ENCODE peak calls at places on chromosome 4, in nine cellular contexts. Q is Panc1; G is right atrium auricular region; J is psoas muscle; I is astrocyte; S is transverse colon; U is effector memory CD4-positive, alpha-beta T cell; O is brain microvascular endothelial cell; D is left ventricle myocardium inferior. P is an unnamed sample.

GRCh38 chr4:34181891-34182290 is 2062.4 kb downstream of the ARAP2 start:
- DNase-seq in Q (no peak), G (no peak), J (no peak), I (peak; percentile 48), S (no peak), U (no peak), O (no peak), D (no peak), P (no peak)

GRCh38 chr4:38759077-38759789 is 23.6 kb downstream of the TLR10 start:
- DNase-seq in Q (no peak), G (peak; percentile 76), J (peak; percentile 19), I (peak; percentile 56), S (peak; percentile 68), U (peak; percentile 23), O (peak; percentile 77), D (peak; percentile 25), P (peak; percentile 92)

GRCh38 chr4:125837493-125838238 is 522.9 kb downstream of the FAT4 start:
- DNase-seq in Q (no peak), G (no peak), J (no peak), I (peak; percentile 41), S (no peak), U (no peak), O (no peak), D (no peak), P (no peak)

GRCh38 chr4:104868942-104869341 is 277.7 kb upstream of the TET2 start:
- DNase-seq in Q (no peak), G (no peak), J (no peak), I (no peak), S (no peak), U (no peak), O (no peak), D (no peak), P (no peak)

GRCh38 chr4:187993827-187994226 is 1.7 kb upstream of the ZFP42 start:
- DNase-seq in Q (no peak), G (no peak), J (no peak), I (no peak), S (no peak), U (no peak), O (peak; percentile 11), D (no peak), P (no peak)

GRCh38 chr4:1600211-1600780 is 83.8 kb downstream of the FAM53A start:
- DNase-seq in Q (no peak), G (no peak), J (no peak), I (no peak), S (no peak), U (no peak), O (no peak), D (no peak), P (no peak)

GRCh38 chr4:182560358-182560757 is 317.2 kb downstream of the TENM3 start:
- DNase-seq in Q (no peak), G (no peak), J (no peak), I (peak; percentile 65), S (no peak), U (no peak), O (peak; percentile 50), D (no peak), P (no peak)

GRCh38 chr4:24262084-24262483 is 322.3 kb downstream of the DHX15 start:
- DNase-seq in Q (no peak), G (no peak), J (no peak), I (no peak), S (no peak), U (no peak), O (no peak), D (no peak), P (no peak)

GRCh38 chr4:821181-821591 is 4.7 kb downstream of the CPLX1 start:
- DNase-seq in Q (no peak), G (no peak), J (no peak), I (no peak), S (no peak), U (no peak), O (no peak), D (no peak), P (no peak)

GRCh38 chr4:169013396-169013795 is 3.3 kb upstream of the CBR4 start:
- DNase-seq in Q (no peak), G (no peak), J (no peak), I (no peak), S (no peak), U (no peak), O (no peak), D (no peak), P (no peak)

GRCh38 chr4:153831236-153831635 is 42.4 kb upstream of the SFRP2 start:
- DNase-seq in Q (no peak), G (no peak), J (no peak), I (no peak), S (no peak), U (no peak), O (no peak), D (no peak), P (no peak)

GRCh38 chr4:184100297-184100885 is 117.3 kb downstream of the ENPP6 start:
- DNase-seq in Q (no peak), G (no peak), J (peak; percentile 31), I (no peak), S (peak; percentile 31), U (no peak), O (peak; percentile 5), D (peak; percentile 72), P (peak; percentile 13)

GRCh38 chr4:95255396-95256107 is 293.2 kb downstream of the UNC5C start:
- DNase-seq in Q (no peak), G (peak; percentile 60), J (no peak), I (peak; percentile 60), S (no peak), U (no peak), O (peak; percentile 77), D (no peak), P (peak; percentile 18)

GRCh38 chr4:95340191-95340590 is 208.6 kb downstream of the UNC5C start:
- DNase-seq in Q (no peak), G (no peak), J (no peak), I (no peak), S (no peak), U (no peak), O (no peak), D (no peak), P (no peak)

GRCh38 chr4:7917669-7918068 is 22.0 kb downstream of the AFAP1 start:
- DNase-seq in Q (no peak), G (no peak), J (no peak), I (no peak), S (no peak), U (no peak), O (no peak), D (no peak), P (no peak)

GRCh38 chr4:122065915-122066314 is 86.2 kb upstream of the BLTP1 start:
- DNase-seq in Q (no peak), G (no peak), J (no peak), I (no peak), S (no peak), U (no peak), O (no peak), D (no peak), P (no peak)

GRCh38 chr4:47075241-47075640 is 43.9 kb downstream of the GABRB1 start:
- DNase-seq in Q (peak; percentile 32), G (no peak), J (no peak), I (peak; percentile 58), S (no peak), U (no peak), O (peak; percentile 47), D (no peak), P (no peak)

GRCh38 chr4:80788798-80789197 is 241.7 kb upstream of the BMP3 start:
- DNase-seq in Q (no peak), G (no peak), J (no peak), I (peak; percentile 12), S (no peak), U (no peak), O (no peak), D (no peak), P (no peak)

GRCh38 chr4:41125558-41126311 is 88.6 kb downstream of the APBB2 start:
- DNase-seq in Q (no peak), G (no peak), J (no peak), I (no peak), S (no peak), U (no peak), O (no peak), D (no peak), P (no peak)
- H3K27ac ChIP-seq in Q (no peak overlapping the region), G (no peak overlapping the region), J (no peak overlapping the region), I (no peak overlapping the region), S (no peak overlapping the region), U (no peak overlapping the region), O (no peak overlapping the region), D (no peak overlapping the region), P (no peak overlapping the region)

GRCh38 chr4:139524062-139524631 is 31.9 kb downstream of the SETD7 start:
- DNase-seq in Q (no peak), G (no peak), J (no peak), I (peak; percentile 16), S (no peak), U (no peak), O (no peak), D (no peak), P (no peak)

GRCh38 chr4:139523076-139523475 is 32.9 kb downstream of the SETD7 start:
- DNase-seq in Q (no peak), G (no peak), J (no peak), I (peak; percentile 10), S (peak; percentile 51), U (no peak), O (no peak), D (peak; percentile 29), P (no peak)

GRCh38 chr4:139525414-139525813 is 30.6 kb downstream of the SETD7 start:
- DNase-seq in Q (no peak), G (no peak), J (no peak), I (no peak), S (no peak), U (no peak), O (no peak), D (no peak), P (no peak)

GRCh38 chr4:139521764-139522373 is 34.1 kb downstream of the SETD7 start:
- DNase-seq in Q (no peak), G (no peak), J (no peak), I (no peak), S (no peak), U (no peak), O (no peak), D (no peak), P (no peak)

DNA sequence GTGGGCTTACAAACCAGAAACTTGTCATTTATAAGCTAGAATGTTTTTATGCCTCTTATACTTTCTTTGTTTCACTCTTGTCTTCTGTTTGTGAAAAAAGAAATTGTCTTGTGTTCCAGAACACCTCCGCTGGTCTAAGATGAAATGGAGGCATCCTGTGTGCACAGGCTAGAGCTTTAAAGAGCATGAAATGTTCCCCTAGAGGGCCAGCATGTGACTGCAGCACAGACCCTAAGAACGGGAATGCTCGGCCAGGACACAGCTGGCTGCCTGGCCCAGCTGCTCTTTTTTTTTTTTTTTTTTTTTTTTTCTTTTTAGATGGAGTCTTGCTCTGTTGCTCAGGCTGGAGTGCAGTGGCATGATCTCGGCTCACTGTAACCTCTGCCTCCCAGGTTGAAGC is 33.6 kb downstream of the SETD7 start:
- DNase-seq in Q (no peak), G (no peak), J (no peak), I (no peak), S (no peak), U (no peak), O (no peak), D (no peak), P (no peak)
- H3K27ac ChIP-seq in Q (no peak overlapping the region), G (no peak overlapping the region), J (no peak overlapping the region), I (no peak overlapping the region), S (no peak overlapping the region), U (no peak overlapping the region), O (no peak overlapping the region), D (peak overlapping the region; percentile 36), P (peak overlapping the region; percentile 46)

GRCh38 chr4:85495621-85496020 is 20.7 kb downstream of the ARHGAP24 start:
- DNase-seq in Q (no peak), G (no peak), J (no peak), I (no peak), S (no peak), U (no peak), O (no peak), D (no peak), P (no peak)
- H3K27ac ChIP-seq in Q (peak overlapping the region; percentile 99), G (peak overlapping the region; percentile 26), J (no peak overlapping the region), I (no peak overlapping the region), S (no peak overlapping the region), U (no peak overlapping the region), O (no peak overlapping the region), D (peak overlapping the region; percentile 57), P (no peak overlapping the region)

GRCh38 chr4:98176531-98176930 is 33.3 kb upstream of the STPG2 start:
- DNase-seq in Q (no peak), G (no peak), J (no peak), I (no peak), S (no peak), U (no peak), O (no peak), D (no peak), P (no peak)
- H3K27ac ChIP-seq in Q (no peak overlapping the region), G (no peak overlapping the region), J (no peak overlapping the region), I (no peak overlapping the region), S (no peak overlapping the region), U (no peak overlapping the region), O (no peak overlapping the region), D (no peak overlapping the region), P (no peak overlapping the region)

P was measured in caudate nucleus.